ENCODE peak calls at places on chromosomes 1 and 21, in four cellular contexts. One of them, this sample, is unnamed.
A peak's percentile ranks its signal among the peaks of the same experiment; 100 is the strongest.

GRCh38 chr1:186629341-186629740 is 50.9 kb downstream of the PTGS2 start:
- DNase-seq in adrenal gland: no peak
- DNase-seq in HFFc6: no peak
- DNase-seq in tibial nerve: no peak
- DNase-seq in this sample: no peak

GRCh38 chr1:235093685-235094592 is 34.7 kb downstream of the TOMM20 start:
- DNase-seq in adrenal gland: peak; percentile 59
- DNase-seq in HFFc6: peak; percentile 54
- DNase-seq in tibial nerve: peak; percentile 75
- DNase-seq in this sample: no peak

GRCh38 chr1:65431111-65431705 is 10.7 kb downstream of the LEPR start:
- DNase-seq in adrenal gland: no peak
- DNase-seq in HFFc6: peak; percentile 59
- DNase-seq in tibial nerve: no peak
- DNase-seq in this sample: no peak

GRCh38 chr1:221620437-221621384 is 121.2 kb downstream of the DUSP10 start:
- DNase-seq in adrenal gland: no peak
- DNase-seq in HFFc6: peak; percentile 45
- DNase-seq in tibial nerve: no peak
- DNase-seq in this sample: no peak

GRCh38 chr1:20558180-20558579 is 5.8 kb downstream of the FAM43B start:
- DNase-seq in adrenal gland: no peak
- DNase-seq in HFFc6: no peak
- DNase-seq in tibial nerve: no peak
- DNase-seq in this sample: no peak

GRCh38 chr1:184696403-184696802 is 58.3 kb downstream of the EDEM3 start:
- DNase-seq in adrenal gland: no peak
- DNase-seq in HFFc6: no peak
- DNase-seq in tibial nerve: no peak
- DNase-seq in this sample: no peak

GRCh38 chr1:60504206-60504868 is 430.8 kb upstream of the C1orf87 start:
- DNase-seq in adrenal gland: no peak
- DNase-seq in HFFc6: no peak
- DNase-seq in tibial nerve: no peak
- DNase-seq in this sample: no peak

GRCh38 chr21:46667191-46667734 is 31.8 kb downstream of the PRMT2 start:
- DNase-seq in adrenal gland: no peak
- DNase-seq in HFFc6: no peak
- DNase-seq in tibial nerve: no peak
- DNase-seq in this sample: no peak

GRCh38 chr1:110686188-110686587 is 11.4 kb upstream of the KCNA3 start:
- DNase-seq in adrenal gland: no peak
- DNase-seq in HFFc6: no peak
- DNase-seq in tibial nerve: no peak
- DNase-seq in this sample: no peak
- TF ChIP-seq CTCF in adrenal gland: no peak
- TF ChIP-seq CTCF in HFFc6: no peak
- TF ChIP-seq CTCF in tibial nerve: no peak
- TF ChIP-seq CTCF in this sample: no peak

DNA sequence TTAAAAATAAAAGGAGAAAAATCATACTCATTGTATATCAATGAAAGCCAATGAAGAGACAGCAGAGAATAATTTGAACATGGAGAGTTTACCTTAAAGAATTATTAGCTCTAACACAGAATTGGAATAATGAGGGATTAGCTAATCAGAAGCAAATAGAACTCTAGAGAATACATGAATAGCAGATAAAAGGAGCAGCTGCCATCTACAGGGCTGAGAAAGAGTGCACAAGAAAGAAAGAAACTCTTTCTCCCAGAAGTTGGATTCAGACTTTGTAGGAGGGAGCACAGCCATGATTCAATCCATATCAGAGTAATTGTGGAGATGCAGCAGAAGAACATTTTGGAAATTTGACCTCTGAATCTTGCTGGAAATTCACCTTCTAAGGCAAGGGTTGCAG is 1171.2 kb downstream of the PLA2G4A start:
- DNase-seq in adrenal gland: no peak
- DNase-seq in HFFc6: no peak
- DNase-seq in tibial nerve: no peak
- DNase-seq in this sample: no peak
- TF ChIP-seq CTCF in adrenal gland: peak; percentile 27
- TF ChIP-seq CTCF in HFFc6: peak; percentile 36
- TF ChIP-seq CTCF in tibial nerve: no peak
- TF ChIP-seq CTCF in this sample: no peak

DNA sequence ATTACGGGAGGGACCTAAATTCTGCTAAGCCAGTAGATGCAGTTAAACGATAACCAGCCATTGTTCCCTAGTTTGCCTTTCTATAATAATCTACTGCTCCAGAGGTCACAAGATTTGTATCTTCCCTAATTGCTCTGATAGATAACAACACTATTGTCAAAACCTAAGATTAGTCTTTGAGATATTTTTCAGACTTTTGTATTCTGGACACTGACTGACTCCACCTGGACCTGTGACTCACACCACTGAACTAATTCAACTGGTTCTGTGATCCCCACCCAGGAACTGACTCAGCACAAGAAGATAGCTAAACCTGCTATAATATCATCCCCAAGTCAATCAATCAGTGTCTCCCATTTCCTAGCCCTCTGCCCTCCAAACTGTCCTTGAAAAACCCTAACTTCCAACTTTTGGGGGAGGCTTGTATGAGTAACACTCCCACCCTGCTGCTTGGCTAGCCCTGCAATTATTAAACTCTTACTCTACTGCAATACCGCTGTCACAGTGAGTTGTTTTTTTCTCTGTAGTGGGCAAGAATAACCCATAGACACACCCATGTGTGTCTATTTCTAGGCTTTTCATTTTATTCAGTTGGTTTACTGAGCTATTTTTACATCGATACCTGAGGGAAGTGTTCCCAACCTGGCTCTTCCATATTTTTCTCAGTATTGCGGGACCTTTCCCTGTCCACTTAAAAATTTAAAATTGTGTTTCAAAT is 11.2 kb downstream of the KIFAP3 start:
- DNase-seq in adrenal gland: no peak
- DNase-seq in HFFc6: no peak
- DNase-seq in tibial nerve: no peak
- DNase-seq in this sample: no peak
- TF ChIP-seq CTCF in adrenal gland: no peak
- TF ChIP-seq CTCF in HFFc6: no peak
- TF ChIP-seq CTCF in tibial nerve: no peak
- TF ChIP-seq CTCF in this sample: no peak

GRCh38 chr1:31422505-31423319 is 9.7 kb downstream of the SERINC2 start:
- DNase-seq in adrenal gland: peak; percentile 74
- DNase-seq in HFFc6: peak; percentile 87
- DNase-seq in tibial nerve: peak; percentile 49
- DNase-seq in this sample: no peak

GRCh38 chr1:31420716-31421115 is 7.7 kb downstream of the SERINC2 start:
- DNase-seq in adrenal gland: no peak
- DNase-seq in HFFc6: no peak
- DNase-seq in tibial nerve: no peak
- DNase-seq in this sample: no peak

GRCh38 chr1:31423418-31423947 is 10.5 kb downstream of the SERINC2 start:
- DNase-seq in adrenal gland: no peak
- DNase-seq in HFFc6: no peak
- DNase-seq in tibial nerve: no peak
- DNase-seq in this sample: no peak

GRCh38 chr1:31418626-31419025 is 5.6 kb downstream of the SERINC2 start:
- DNase-seq in adrenal gland: no peak
- DNase-seq in HFFc6: no peak
- DNase-seq in tibial nerve: no peak
- DNase-seq in this sample: no peak

DNA sequence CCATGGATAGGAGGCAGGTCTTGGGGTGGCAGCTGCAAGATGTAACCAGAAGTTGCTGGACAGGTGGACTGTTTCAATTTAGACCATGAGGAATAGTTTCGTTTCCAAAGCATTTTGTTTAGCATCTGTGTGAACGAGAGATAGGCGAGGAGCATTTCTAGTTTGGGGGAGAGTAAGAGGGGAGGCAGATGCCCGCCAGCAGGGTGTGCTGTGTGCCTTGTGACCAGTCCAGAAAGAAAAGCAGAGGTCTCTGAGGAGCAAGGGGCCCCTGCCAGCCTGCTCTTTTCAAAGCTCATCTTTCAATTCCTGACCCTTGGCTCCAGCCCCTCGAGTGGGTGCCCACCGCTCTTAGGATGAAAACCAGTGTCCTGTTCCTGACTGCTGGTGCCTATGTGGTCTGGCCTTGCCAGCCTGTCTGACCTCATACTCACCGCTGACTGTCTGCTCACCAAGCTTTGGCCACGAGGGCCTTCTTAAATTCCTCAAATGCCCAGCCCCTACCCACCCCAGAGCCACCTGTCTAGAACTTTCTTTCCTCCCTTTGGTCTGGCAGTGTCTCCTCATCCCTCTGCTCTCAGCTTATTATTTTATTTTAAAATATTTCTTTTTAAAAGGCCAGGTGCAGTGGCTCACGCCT is 8.5 kb downstream of the SERINC2 start:
- DNase-seq in adrenal gland: no peak
- DNase-seq in HFFc6: peak; percentile 30
- DNase-seq in tibial nerve: no peak
- DNase-seq in this sample: no peak
- TF ChIP-seq CTCF in adrenal gland: no peak
- TF ChIP-seq CTCF in HFFc6: peak; percentile 72
- TF ChIP-seq CTCF in tibial nerve: no peak
- TF ChIP-seq CTCF in this sample: peak; percentile 59

GRCh38 chr1:209554761-209555611 is 28.5 kb upstream of the CAMK1G start:
- DNase-seq in adrenal gland: no peak
- DNase-seq in HFFc6: no peak
- DNase-seq in tibial nerve: no peak
- DNase-seq in this sample: no peak
- TF ChIP-seq CTCF in adrenal gland: no peak
- TF ChIP-seq CTCF in HFFc6: peak; percentile 47
- TF ChIP-seq CTCF in tibial nerve: no peak
- TF ChIP-seq CTCF in this sample: no peak

GRCh38 chr1:22488319-22488718 is 36.7 kb downstream of the ZBTB40 start:
- DNase-seq in adrenal gland: no peak
- DNase-seq in HFFc6: no peak
- DNase-seq in tibial nerve: no peak
- DNase-seq in this sample: no peak
- TF ChIP-seq CTCF in adrenal gland: no peak
- TF ChIP-seq CTCF in HFFc6: no peak
- TF ChIP-seq CTCF in tibial nerve: no peak
- TF ChIP-seq CTCF in this sample: no peak

DNA sequence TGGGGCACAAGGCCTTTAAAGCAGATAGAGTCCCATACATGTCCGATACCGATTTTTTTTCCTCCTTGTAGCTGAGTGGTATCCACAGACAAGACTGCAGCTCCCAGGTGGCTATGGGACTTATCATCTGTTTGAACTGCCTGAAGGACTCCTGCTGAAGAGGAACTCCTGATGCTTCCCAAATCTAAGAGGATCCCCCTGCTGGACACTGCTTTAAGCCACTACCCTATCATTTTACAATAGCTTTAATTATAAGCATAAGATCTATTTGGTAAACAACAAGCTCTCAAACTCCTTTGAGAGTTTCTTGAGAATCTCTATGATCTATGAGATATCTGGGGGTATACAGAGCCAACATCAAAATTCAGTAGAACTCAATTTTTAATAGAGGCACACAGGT is 11.7 kb downstream of the NDC1 start:
- DNase-seq in adrenal gland: no peak
- DNase-seq in HFFc6: peak; percentile 24
- DNase-seq in tibial nerve: no peak
- DNase-seq in this sample: no peak
- TF ChIP-seq CTCF in adrenal gland: no peak
- TF ChIP-seq CTCF in HFFc6: peak; percentile 71
- TF ChIP-seq CTCF in tibial nerve: no peak
- TF ChIP-seq CTCF in this sample: peak; percentile 24

This sample was measured in AG04449.